ENCODE peak calls at places on chromosomes 12 and 14, in seven cellular contexts. W, Q, O, Y, D, G and B are unnamed samples.

GRCh38 chr14:53391156-53391555 is 238.0 kb upstream of the DDHD1 start:
- DNase-seq in G (no peak), D (no peak), Y (no peak), Q (peak), W (no peak), O (no peak), B (peak)

GRCh38 chr14:59576332-59577294 is at the start of gene CCDC175:
- DNase-seq in O (peak), Y (peak), W (peak), D (peak), G (peak), Q (peak), B (peak)

GRCh38 chr12:52130695-52131094 is 51.2 kb downstream of the SMIM41 start:
- DNase-seq in Q (no peak), G (no peak), Y (no peak), W (no peak), D (no peak), O (peak), B (no peak)

GRCh38 chr14:97120204-97121120 is 323.3 kb downstream of the VRK1 start:
- DNase-seq in G (no peak), D (no peak), W (peak), Q (no peak), Y (no peak), O (no peak), B (no peak)

GRCh38 chr14:27672047-27672446 is 1074.2 kb upstream of the NOVA1 start:
- DNase-seq in Q (no peak), G (no peak), Y (no peak), O (no peak), D (no peak), W (no peak), B (no peak)

GRCh38 chr12:124573839-124574786 is 6.7 kb upstream of the NCOR2 start:
- DNase-seq in Q (no peak), Y (no peak), G (no peak), D (peak), O (no peak), W (no peak), B (no peak)

GRCh38 chr14:54622189-54622958 is 55.4 kb downstream of the SAMD4A start:
- DNase-seq in D (no peak), Y (no peak), O (no peak), Q (no peak), G (no peak), W (peak), B (no peak)

GRCh38 chr14:28756896-28757570 is 9.6 kb upstream of the FOXG1 start:
- DNase-seq in W (no peak), D (peak), Q (peak), G (peak), O (peak), Y (peak), B (peak)

GRCh38 chr14:77157716-77158115 is 16.1 kb upstream of the ZDHHC22 start:
- DNase-seq in Q (no peak), O (no peak), W (no peak), D (no peak), Y (no peak), G (no peak), B (no peak)

GRCh38 chr12:76588881-76589565 is 29.5 kb upstream of the OSBPL8 start:
- DNase-seq in D (no peak), O (no peak), Q (peak), W (no peak), Y (no peak), G (no peak), B (no peak)

GRCh38 chr14:68516235-68516634 is 276.6 kb downstream of the ZFP36L1 start:
- DNase-seq in Y (no peak), Q (no peak), W (no peak), G (no peak), D (no peak), O (no peak), B (no peak)

GRCh38 chr14:51410846-51411245 is 170.8 kb downstream of the TMX1 start:
- DNase-seq in W (no peak), O (no peak), Y (no peak), G (no peak), Q (no peak), D (no peak), B (no peak)
- TF ChIP-seq RFX5 in W (no peak), O (no peak), Y (no peak), G (no peak), Q (no peak), D (no peak), B (no peak)

DNA sequence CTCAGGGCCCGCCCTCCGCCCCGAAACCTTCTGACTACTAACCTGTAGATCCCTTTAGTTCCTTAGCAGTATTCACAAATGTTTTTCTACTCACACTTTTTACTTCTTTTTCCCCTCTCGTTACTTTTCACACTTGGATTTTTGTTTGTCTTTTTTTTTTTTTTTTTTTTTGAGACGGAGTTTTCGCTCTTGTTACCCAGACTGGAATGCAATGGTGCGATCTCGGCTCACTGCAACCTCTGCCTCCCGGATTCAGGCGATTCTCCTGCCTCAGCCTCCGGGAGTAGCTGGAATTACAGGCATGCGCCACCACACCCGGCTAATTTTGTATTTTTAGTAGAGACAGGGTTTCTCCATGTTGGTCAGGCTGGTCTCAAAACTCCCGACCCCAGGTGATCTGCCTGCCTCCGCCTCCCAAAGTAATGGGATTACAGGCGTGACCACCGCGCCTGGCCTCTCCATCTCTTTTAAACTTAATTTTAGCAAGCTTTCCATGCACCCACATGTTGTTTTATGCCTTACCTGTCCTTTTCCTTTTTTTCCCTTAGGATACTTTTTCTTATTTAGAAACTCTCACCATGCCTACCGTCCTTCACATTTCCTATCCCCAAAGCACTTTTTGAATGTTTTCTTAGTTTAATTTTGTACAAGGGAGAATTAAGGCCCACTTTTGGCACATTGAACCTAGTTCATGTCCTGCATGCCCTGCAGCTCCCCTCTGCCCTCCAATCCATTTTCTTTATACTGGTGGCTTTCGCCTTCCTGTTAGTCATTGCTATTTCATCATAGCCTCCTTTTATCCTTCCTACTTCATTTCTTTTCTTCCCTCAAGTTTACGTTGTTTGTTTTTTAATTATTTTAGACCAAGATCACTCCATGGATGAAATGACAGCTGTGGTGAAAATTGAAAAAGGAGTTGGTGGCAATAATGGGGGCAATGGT is 1.1 kb downstream of the SP1 start:
- DNase-seq in D (no peak), Y (no peak), G (peak), Q (peak), O (no peak), W (no peak), B (no peak)
- TF ChIP-seq USF2 in D (no peak), Y (no peak), G (no peak), Q (no peak), O (no peak), W (no peak), B (no peak)

DNA sequence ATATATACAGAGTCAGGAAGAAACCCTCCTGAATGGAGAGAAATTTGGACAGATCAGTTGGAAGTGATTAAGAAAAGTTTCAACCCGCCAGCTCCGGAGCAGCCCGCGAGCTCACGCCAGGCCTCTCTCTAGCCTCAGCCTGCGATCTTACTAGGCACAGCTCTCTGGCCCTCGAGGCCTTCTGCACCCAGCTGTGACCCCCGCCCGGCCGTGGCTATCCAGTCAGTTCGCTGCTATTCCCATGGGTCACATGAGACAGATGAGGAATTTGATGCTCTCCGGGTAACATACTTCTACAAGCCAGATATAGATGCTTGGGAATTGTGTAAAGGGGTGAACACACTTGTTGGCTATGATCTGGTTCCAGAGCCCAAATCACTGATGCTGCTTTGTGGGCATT is 48.6 kb upstream of the NID2 start:
- DNase-seq in Y (no peak), D (no peak), G (no peak), W (no peak), O (no peak), Q (peak), B (no peak)
- TF ChIP-seq RFX5 in Y (no peak), D (no peak), G (no peak), W (no peak), O (no peak), Q (no peak), B (no peak)

GRCh38 chr14:39232554-39233415 is 930 bp upstream of the MIA2 start:
- DNase-seq in D (no peak), Q (peak), Y (no peak), G (no peak), O (no peak), W (no peak), B (peak)
- TF ChIP-seq USF2 in D (no peak), Q (no peak), Y (no peak), G (no peak), O (no peak), W (no peak), B (no peak)

GRCh38 chr12:108532061-108532848 is 17.2 kb downstream of the FICD start:
- DNase-seq in O (no peak), Q (no peak), W (no peak), G (no peak), Y (no peak), D (no peak), B (no peak)
- TF ChIP-seq RFX5 in O (no peak), Q (no peak), W (no peak), G (no peak), Y (no peak), D (no peak), B (no peak)

GRCh38 chr14:92649066-92649465 is 99.4 kb downstream of the LGMN start:
- DNase-seq in O (no peak), G (no peak), Q (no peak), W (no peak), Y (no peak), D (no peak), B (no peak)

GRCh38 chr14:92644601-92645515 is 103.6 kb downstream of the LGMN start:
- DNase-seq in O (no peak), G (no peak), D (no peak), W (no peak), Y (no peak), Q (no peak), B (no peak)

GRCh38 chr14:92647499-92648279 is 100.7 kb downstream of the LGMN start:
- DNase-seq in D (no peak), O (no peak), Y (no peak), Q (peak), W (no peak), G (no peak), B (no peak)

GRCh38 chr14:92645841-92646478 is 102.5 kb downstream of the LGMN start:
- DNase-seq in G (no peak), W (no peak), O (no peak), Y (no peak), Q (peak), D (no peak), B (no peak)

GRCh38 chr14:92646952-92647461 is 101.4 kb downstream of the LGMN start:
- DNase-seq in G (no peak), O (no peak), Q (peak), W (no peak), D (no peak), Y (no peak), B (no peak)
- TF ChIP-seq USF2 in G (no peak), O (no peak), Q (peak), W (no peak), D (no peak), Y (no peak), B (no peak)

GRCh38 chr14:90642239-90642717 is 174.0 kb downstream of the TTC7B start:
- DNase-seq in O (no peak), Q (peak), Y (no peak), D (no peak), W (no peak), G (no peak), B (peak)

GRCh38 chr14:90644882-90645281 is 171.3 kb downstream of the TTC7B start:
- DNase-seq in Y (no peak), W (no peak), G (no peak), O (no peak), Q (peak), D (no peak), B (peak)

GRCh38 chr14:90645842-90646443 is 170.3 kb downstream of the TTC7B start:
- DNase-seq in O (no peak), Q (peak), G (peak), W (no peak), D (no peak), Y (peak), B (peak)

GRCh38 chr14:90641111-90642010 is 174.9 kb downstream of the TTC7B start:
- DNase-seq in W (no peak), G (no peak), Y (no peak), D (no peak), O (no peak), Q (peak), B (no peak)

DNA sequence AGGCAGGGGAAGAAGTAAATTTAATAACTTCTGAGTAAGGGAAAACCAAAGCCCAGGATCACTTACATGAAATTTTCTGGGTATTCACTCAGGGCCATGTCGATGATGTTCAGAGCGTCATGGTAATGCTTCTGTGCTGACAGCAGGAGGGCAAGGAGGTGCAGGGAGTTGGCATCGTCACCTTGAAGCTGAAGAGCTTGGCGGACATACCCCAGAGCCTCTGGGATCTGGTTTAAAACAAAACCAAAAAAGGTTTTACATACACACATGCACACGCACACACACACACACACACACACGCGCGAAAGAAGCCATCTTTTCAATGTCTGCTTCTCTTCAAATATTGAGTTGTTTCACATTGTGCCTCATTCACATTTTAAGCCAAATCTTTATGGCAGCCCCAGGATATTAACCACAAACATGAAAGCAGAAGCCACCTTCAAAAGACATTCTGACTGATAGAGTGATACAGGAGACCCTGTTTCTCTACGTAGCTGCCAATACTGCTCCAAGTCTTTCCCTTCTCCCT is 172.2 kb downstream of the TTC7B start:
- DNase-seq in D (no peak), Y (no peak), O (no peak), W (no peak), Q (no peak), G (no peak), B (no peak)
- TF ChIP-seq RFX5 in D (no peak), Y (no peak), O (no peak), W (no peak), Q (no peak), G (no peak), B (no peak)

GRCh38 chr14:55699131-55700057 is 119.4 kb downstream of the KTN1 start:
- DNase-seq in O (no peak), W (no peak), D (no peak), Y (peak), Q (peak), G (no peak), B (peak)

GRCh38 chr14:55704654-55705053 is 124.6 kb downstream of the KTN1 start:
- DNase-seq in G (no peak), W (no peak), Y (no peak), O (no peak), Q (no peak), D (no peak), B (no peak)

GRCh38 chr14:55702501-55702900 is 122.5 kb downstream of the KTN1 start:
- DNase-seq in O (no peak), W (no peak), G (no peak), Q (no peak), D (no peak), Y (no peak), B (no peak)

GRCh38 chr14:55698051-55698450 is 118.0 kb downstream of the KTN1 start:
- DNase-seq in O (no peak), D (no peak), Q (no peak), W (no peak), Y (peak), G (no peak), B (no peak)

DNA sequence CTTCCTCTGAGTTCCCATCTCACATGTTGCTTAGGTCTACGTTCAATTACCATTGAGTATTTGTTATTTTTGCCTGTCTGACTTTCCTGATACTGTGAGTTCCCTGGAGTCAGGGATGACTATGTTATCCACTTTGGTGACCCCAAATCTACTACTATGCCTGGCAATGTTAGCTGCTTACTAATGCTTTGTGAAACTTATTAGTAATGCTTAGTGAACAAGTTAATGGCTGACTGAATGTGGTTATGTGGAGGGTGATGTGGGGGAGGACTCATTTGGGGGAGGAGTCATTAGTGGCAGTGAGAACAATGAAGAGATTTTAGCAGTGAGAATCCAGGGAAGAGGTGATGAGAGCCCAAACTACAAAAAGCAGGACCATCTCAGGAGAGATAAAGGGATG is 121.6 kb downstream of the KTN1 start:
- DNase-seq in O (no peak), W (peak), Q (peak), D (no peak), Y (no peak), G (no peak), B (no peak)
- TF ChIP-seq USF2 in O (no peak), W (no peak), Q (no peak), D (no peak), Y (no peak), G (no peak), B (no peak)

GRCh38 chr12:72647139-72647538 is 375.0 kb downstream of the TRHDE start:
- DNase-seq in Q (no peak), Y (no peak), O (no peak), G (no peak), W (no peak), D (no peak), B (no peak)

GRCh38 chr12:72642726-72643125 is 370.6 kb downstream of the TRHDE start:
- DNase-seq in Y (no peak), D (no peak), G (no peak), O (no peak), W (no peak), Q (no peak), B (no peak)
- TF ChIP-seq RFX5 in Y (no peak), D (no peak), G (no peak), O (no peak), W (no peak), Q (no peak), B (no peak)